ENCODE peak calls at places on chromosome 15, in six cellular contexts. H is mammary epithelial cell; M is stimulated activated CD4-positive, alpha-beta T cell treated with anti-CD3 and anti-CD28 coated beads, Interleukin-15, amount 100 ng/mL, for 1 hour; W is GDM1; N is HL-60; V is mucosa of gallbladder. P is an unnamed sample.

GRCh38 chr15:74775132-74775562 is 6.7 kb upstream of the CSK start:
- DNase-seq in H (no peak), M (no peak), W (no peak), N (peak), V (no peak), P (no peak)

GRCh38 chr15:66129561-66129960 is 124.0 kb downstream of the MEGF11 start:
- DNase-seq in H (no peak), M (no peak), W (no peak), N (no peak), V (no peak), P (no peak)

GRCh38 chr15:62112051-62112450 is 45.3 kb downstream of the C2CD4A start:
- DNase-seq in H (peak), M (no peak), W (no peak), N (no peak), V (no peak), P (no peak)

GRCh38 chr15:54559405-54560064 is 581.3 kb downstream of the UNC13C start:
- DNase-seq in H (no peak), M (no peak), W (peak), N (peak), V (peak), P (no peak)

GRCh38 chr15:67945951-67946700 is 106.3 kb upstream of the RNU6-1 start:
- DNase-seq in H (peak), M (no peak), W (no peak), N (no peak), V (no peak), P (no peak)

GRCh38 chr15:62734706-62735105 is 307.8 kb upstream of the TPM1 start:
- DNase-seq in H (no peak), M (no peak), W (no peak), N (no peak), V (no peak), P (no peak)

GRCh38 chr15:77985031-77985930 is 92.2 kb downstream of the TBC1D2B start:
- DNase-seq in H (no peak), M (no peak), W (no peak), N (no peak), V (no peak), P (no peak)

GRCh38 chr15:94105760-94106159 is 125.6 kb upstream of the MCTP2 start:
- DNase-seq in H (peak), M (no peak), W (no peak), N (no peak), V (no peak), P (no peak)

GRCh38 chr15:36484038-36484778 is 95.2 kb upstream of the CDIN1 start:
- DNase-seq in H (peak), M (no peak), W (no peak), N (no peak), V (no peak), P (no peak)

GRCh38 chr15:88638626-88639372 is at the start of gene ISG20:
- DNase-seq in H (peak), M (peak), W (peak), N (peak), V (peak), P (peak)

GRCh38 chr15:70250208-70251201 is 152.8 kb upstream of the TLE3 start:
- DNase-seq in H (no peak), M (no peak), W (no peak), N (no peak), V (no peak), P (no peak)

GRCh38 chr15:68469162-68470048 is 37.4 kb upstream of the ITGA11 start:
- DNase-seq in H (no peak), M (no peak), W (no peak), N (no peak), V (no peak), P (no peak)

GRCh38 chr15:88899251-88899650 is 3.9 kb upstream of the HAPLN3 start:
- DNase-seq in H (no peak), M (no peak), W (no peak), N (no peak), V (no peak), P (no peak)

GRCh38 chr15:74438206-74438605 is 4.4 kb upstream of the SEMA7A start:
- DNase-seq in H (no peak), M (no peak), W (no peak), N (no peak), V (no peak), P (no peak)

GRCh38 chr15:63497642-63498100 is 6.7 kb upstream of the USP3 start:
- DNase-seq in H (no peak), M (peak), W (peak), N (peak), V (peak), P (no peak)

GRCh38 chr15:89226359-89227221 is 5.2 kb upstream of the RLBP1 start:
- DNase-seq in H (peak), M (no peak), W (no peak), N (no peak), V (no peak), P (no peak)

GRCh38 chr15:80554526-80554925 is 140.6 kb upstream of the ABHD17C start:
- DNase-seq in H (no peak), M (no peak), W (no peak), N (no peak), V (no peak), P (no peak)

GRCh38 chr15:79105141-79105540 is 14.6 kb upstream of the RASGRF1 start:
- DNase-seq in H (no peak), M (no peak), W (no peak), N (no peak), V (no peak), P (no peak)

GRCh38 chr15:32873292-32874114 is 155.7 kb downstream of the GREM1 start:
- DNase-seq in H (no peak), M (no peak), W (no peak), N (no peak), V (no peak), P (no peak)

GRCh38 chr15:70857547-70858265 is 3.7 kb upstream of the LARP6 start:
- DNase-seq in H (no peak), M (no peak), W (no peak), N (no peak), V (no peak), P (no peak)

GRCh38 chr15:26126819-26127387 is 263.8 kb upstream of the ATP10A start:
- DNase-seq in H (no peak), M (no peak), W (no peak), N (no peak), V (no peak), P (no peak)

GRCh38 chr15:40952901-40953712 is at the start of gene CHAC1:
- DNase-seq in H (peak), M (peak), W (peak), N (peak), V (peak), P (peak)

GRCh38 chr15:91694131-91694828 is 159.2 kb upstream of the SLCO3A1 start:
- DNase-seq in H (no peak), M (no peak), W (no peak), N (no peak), V (no peak), P (no peak)

GRCh38 chr15:78301813-78302212 is 2.4 kb upstream of the SKIC8 start:
- DNase-seq in H (no peak), M (no peak), W (no peak), N (peak), V (no peak), P (no peak)

GRCh38 chr15:81516461-81516860 is 142.4 kb upstream of the TMC3 start:
- DNase-seq in H (no peak), M (no peak), W (no peak), N (no peak), V (no peak), P (no peak)